ENCODE peak calls at places on chromosome 15, in four cellular contexts. Z is brain microvascular endothelial cell, J is HL-60, U is tibial nerve. H is an unnamed sample.

GRCh38 chr15:90046846-90047481 is 45.8 kb downstream of the ZNF710 start:
- DNase-seq in J (peak; percentile 48), Z (no peak), U (no peak), H (no peak)

GRCh38 chr15:87610366-87610765 is 646.2 kb downstream of the NTRK3 start:
- DNase-seq in U (no peak), Z (peak; percentile 44), J (no peak), H (no peak)

GRCh38 chr15:46815765-46816164 is 901.5 kb upstream of the SEMA6D start:
- DNase-seq in U (no peak), Z (no peak), J (no peak), H (no peak)

GRCh38 chr15:65901336-65901735 is 32.0 kb downstream of the RAB11A start:
- DNase-seq in J (no peak), U (no peak), Z (no peak), H (no peak)

GRCh38 chr15:44033894-44034293 is 161.2 kb downstream of the FRMD5 start:
- DNase-seq in Z (peak; percentile 71), J (no peak), U (peak; percentile 22), H (no peak)

GRCh38 chr15:49844390-49844789 is 223.5 kb downstream of the DTWD1 start:
- DNase-seq in J (no peak), Z (no peak), U (no peak), H (no peak)

GRCh38 chr15:93495799-93496637 is 407.0 kb upstream of the RGMA start:
- DNase-seq in U (no peak), Z (no peak), J (no peak), H (no peak)

GRCh38 chr15:40313531-40314398 is 6.0 kb upstream of the PLCB2 start:
- DNase-seq in U (no peak), Z (no peak), J (peak; percentile 92), H (no peak)

GRCh38 chr15:23038741-23039150 is 623 bp downstream of the TUBGCP5 start:
- DNase-seq in Z (peak; percentile 29), U (no peak), J (no peak), H (no peak)

GRCh38 chr15:60001642-60002527 is 2.2 kb upstream of the FOXB1 start:
- DNase-seq in Z (no peak), U (no peak), J (no peak), H (no peak)

GRCh38 chr15:55589297-55589696 is 1.2 kb upstream of the PYGO1 start:
- DNase-seq in U (no peak), J (no peak), Z (no peak), H (no peak)

GRCh38 chr15:63600646-63601025 is 3.4 kb downstream of the FBXL22 start:
- DNase-seq in U (peak; percentile 65), J (peak; percentile 87), Z (peak; percentile 83), H (peak; percentile 23)

GRCh38 chr15:28919201-28919627 is 33.4 kb downstream of the APBA2 start:
- DNase-seq in J (no peak), Z (no peak), U (no peak), H (no peak)

GRCh38 chr15:66706840-66707239 is 4.8 kb downstream of the SMAD6 start:
- DNase-seq in U (no peak), J (no peak), Z (no peak), H (no peak)

GRCh38 chr15:26038693-26039092 is 175.6 kb upstream of the ATP10A start:
- DNase-seq in Z (no peak), J (no peak), U (no peak), H (no peak)

GRCh38 chr15:51533672-51534398 is 88.7 kb downstream of the DMXL2 start:
- DNase-seq in Z (no peak), J (no peak), U (no peak), H (no peak)

GRCh38 chr15:49188933-49189332 is 18.9 kb downstream of the GALK2 start:
- DNase-seq in J (no peak), Z (no peak), U (no peak), H (no peak)

GRCh38 chr15:48520376-48521155 is 124.9 kb downstream of the FBN1 start:
- DNase-seq in Z (no peak), J (no peak), U (no peak), H (no peak)

GRCh38 chr15:63188247-63188936 is 1.0 kb upstream of the RAB8B start:
- DNase-seq in J (no peak), U (no peak), Z (no peak), H (no peak)

GRCh38 chr15:44775923-44776322 is 39.6 kb downstream of the TRIM69 start:
- DNase-seq in J (no peak), Z (no peak), U (no peak), H (no peak)

GRCh38 chr15:38129531-38130199 is 123.0 kb upstream of the SPRED1 start:
- DNase-seq in U (peak; percentile 63), J (peak; percentile 48), Z (peak; percentile 96), H (peak; percentile 85)

GRCh38 chr15:63079938-63080626 is 37.5 kb downstream of the TPM1 start:
- DNase-seq in U (no peak), J (no peak), Z (peak; percentile 53), H (no peak)

GRCh38 chr15:31815411-31816155 is 214.7 kb upstream of the CHRNA7 start:
- DNase-seq in Z (no peak), U (no peak), J (no peak), H (no peak)

GRCh38 chr15:84817461-84818081 is 415 bp downstream of the ALPK3 start:
- DNase-seq in J (no peak), Z (no peak), U (no peak), H (no peak)
- H3K4me3 ChIP-seq in J (no peak overlapping the region), Z (peak overlapping the region; percentile 49), U (peak overlapping the region; percentile 15), H (no peak overlapping the region)

GRCh38 chr15:74373731-74374647 is 6.5 kb upstream of the CYP11A1 start:
- DNase-seq in Z (peak; percentile 83), U (peak; percentile 88), J (peak; percentile 89), H (no peak)

GRCh38 chr15:74376226-74376625 is 8.8 kb upstream of the CYP11A1 start:
- DNase-seq in U (no peak), J (no peak), Z (no peak), H (no peak)

GRCh38 chr15:74376825-74377581 is 9.6 kb upstream of the CYP11A1 start:
- DNase-seq in J (no peak), U (no peak), Z (no peak), H (no peak)

GRCh38 chr15:74374648-74375302 is 7.3 kb upstream of the CYP11A1 start:
- DNase-seq in U (no peak), Z (no peak), J (no peak), H (no peak)

DNA sequence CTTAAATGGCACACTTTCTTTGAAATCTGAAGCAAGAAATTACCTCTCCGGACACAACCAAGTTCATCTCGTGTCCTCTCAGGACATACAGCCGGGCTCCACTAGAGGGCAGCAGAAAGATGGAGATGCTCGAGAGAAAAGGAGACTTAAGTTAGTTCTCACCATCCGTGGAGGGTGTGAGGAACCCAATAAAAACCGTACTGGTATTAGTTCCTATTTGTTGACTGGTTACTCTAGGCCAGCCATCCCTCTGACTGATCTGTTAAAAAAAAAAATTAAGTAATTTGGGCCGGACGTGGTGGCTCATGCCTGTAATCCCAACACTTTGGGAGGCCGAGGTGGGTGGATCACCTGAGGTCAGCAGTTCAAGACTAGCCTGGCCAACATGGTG is 7.9 kb upstream of the CYP11A1 start:
- DNase-seq in U (peak; percentile 88), Z (peak; percentile 77), J (peak; percentile 83), H (no peak)
- H3K4me3 ChIP-seq in U (no peak overlapping the region), Z (no peak overlapping the region), J (no peak overlapping the region), H (no peak overlapping the region)

GRCh38 chr15:98930591-98930990 is 77.0 kb downstream of the PGPEP1L start:
- DNase-seq in Z (no peak), J (no peak), U (no peak), H (no peak)
- H3K4me3 ChIP-seq in Z (no peak overlapping the region), J (no peak overlapping the region), U (no peak overlapping the region), H (no peak overlapping the region)

DNA sequence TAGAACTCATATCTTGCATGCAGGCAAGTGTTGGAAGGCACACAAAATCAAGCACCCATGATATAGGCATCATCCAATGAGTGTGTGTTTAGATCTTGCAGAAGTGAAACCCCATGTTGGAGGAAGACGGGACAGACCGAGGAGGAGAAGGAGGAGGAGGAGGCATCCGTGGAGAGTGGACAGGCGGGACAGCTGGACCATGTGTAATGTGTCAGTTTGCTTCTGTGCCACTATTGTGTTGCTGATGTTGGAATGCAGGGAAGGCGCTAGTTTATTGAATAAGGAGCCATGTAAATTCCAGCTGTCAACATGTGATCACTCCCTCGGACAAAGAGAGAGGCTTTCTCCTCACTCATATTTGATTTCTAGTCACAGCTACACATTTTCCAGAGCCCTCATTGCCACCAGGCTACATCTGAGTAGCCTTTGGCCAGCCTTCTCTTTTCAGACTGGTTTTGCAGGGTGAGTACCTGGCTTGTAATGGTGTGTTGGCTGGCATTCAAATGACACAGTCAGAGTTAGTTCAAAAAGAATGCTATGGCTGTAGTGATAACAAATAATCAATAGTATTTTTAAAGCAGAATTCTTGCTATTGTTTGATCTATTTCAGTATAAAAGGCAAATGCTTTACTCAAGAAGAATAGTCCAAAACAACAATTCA is 1037.6 kb upstream of the NR2F2 start:
- DNase-seq in J (no peak), U (no peak), Z (no peak), H (no peak)
- H3K4me3 ChIP-seq in J (no peak overlapping the region), U (peak overlapping the region; percentile 8), Z (no peak overlapping the region), H (no peak overlapping the region)

DNA sequence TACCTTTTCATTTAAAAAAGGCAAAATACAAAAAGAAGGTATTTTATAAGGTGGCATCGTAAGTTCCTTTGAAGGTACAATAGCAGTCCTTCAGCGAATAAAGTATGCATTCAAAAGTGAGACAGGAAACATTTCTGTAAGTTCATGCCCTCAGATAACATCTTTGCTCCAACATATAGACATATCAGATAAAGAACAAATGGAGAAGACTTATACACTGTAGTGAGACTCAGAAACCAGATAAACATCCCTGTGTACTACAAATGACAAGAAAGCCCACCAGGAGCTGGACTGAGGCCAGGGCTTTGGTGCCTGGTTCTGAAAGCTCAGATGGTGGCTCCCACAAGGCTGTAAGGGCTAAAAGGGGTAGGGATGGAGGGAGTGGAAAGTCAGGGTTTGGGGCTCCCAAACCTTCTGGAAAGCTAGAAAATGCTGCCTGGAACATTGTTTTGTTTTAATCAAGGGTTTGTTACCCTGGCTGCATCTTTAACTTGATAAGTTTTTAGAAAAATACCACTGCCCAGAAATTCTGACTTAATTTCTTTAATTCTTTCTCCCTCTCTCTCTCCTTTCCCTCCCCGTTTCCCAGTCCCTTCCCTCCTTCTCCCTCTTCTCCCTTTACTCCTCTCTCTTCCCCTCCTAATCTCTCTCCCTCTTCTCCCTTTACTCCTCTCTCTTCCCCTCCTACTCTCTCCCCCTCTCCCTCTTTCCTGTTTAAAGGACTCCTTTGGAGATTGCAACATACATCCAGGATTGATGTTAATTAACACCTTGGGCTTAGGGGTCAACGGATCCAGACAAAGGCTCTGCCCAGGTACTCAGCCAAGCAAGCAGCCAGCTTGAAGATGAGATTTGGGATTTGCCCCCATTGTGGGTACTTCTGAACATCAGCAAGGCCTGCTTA is 126.1 kb downstream of the AQP9 start:
- DNase-seq in Z (no peak), U (no peak), J (no peak), H (no peak)
- H3K4me3 ChIP-seq in Z (no peak overlapping the region), U (no peak overlapping the region), J (no peak overlapping the region), H (no peak overlapping the region)

DNA sequence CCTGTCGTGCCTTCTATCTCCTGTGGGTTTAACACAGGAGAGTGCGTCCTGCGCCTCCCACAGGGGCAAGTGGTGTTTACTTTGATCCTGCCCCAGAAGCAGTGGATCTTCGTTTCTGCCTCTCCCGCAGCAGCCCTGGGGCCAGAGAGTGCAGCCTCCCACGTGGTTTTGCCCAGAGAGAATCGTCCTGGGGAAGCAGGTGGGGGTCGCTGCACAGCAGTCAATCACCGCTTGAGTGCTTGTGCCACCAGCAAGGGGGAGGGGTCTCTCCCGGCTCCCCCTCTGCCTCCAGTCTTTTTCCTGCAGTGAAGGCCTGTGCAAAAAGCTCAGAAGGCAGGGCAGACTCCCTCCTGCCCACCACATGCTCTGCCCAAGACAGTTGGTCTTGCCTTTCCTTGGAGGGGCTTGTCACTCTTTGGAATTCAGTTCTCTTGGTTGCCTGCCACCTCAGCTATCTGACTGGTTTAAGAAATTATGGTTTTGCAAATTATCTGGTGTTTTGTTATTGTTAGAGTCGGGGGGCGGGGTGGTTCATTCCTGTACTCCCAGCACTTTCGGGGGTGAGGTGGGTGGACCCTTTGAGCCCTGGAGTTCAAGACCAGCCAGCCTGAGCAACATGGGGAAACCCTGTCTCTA is 26.9 kb downstream of the STOML1 start:
- DNase-seq in Z (no peak), U (no peak), J (no peak), H (no peak)
- H3K4me3 ChIP-seq in Z (peak overlapping the region; percentile 20), U (no peak overlapping the region), J (no peak overlapping the region), H (no peak overlapping the region)